ENCODE peak calls at places on chromosomes 11 and 22, in five cellular contexts. L, S, P, I and W are unnamed samples.

GRCh38 chr11:117669062-117669461 is 128.0 kb downstream of the DSCAML1 start:
- DNase-seq in P (no peak), L (no peak), I (no peak), S (no peak), W (no peak)

GRCh38 chr22:38350444-38351359 is 33.5 kb upstream of the CSNK1E start:
- DNase-seq in L (no peak), S (no peak), P (no peak), I (no peak), W (no peak)

GRCh38 chr22:39707351-39707750 is 136.8 kb downstream of the CACNA1I start:
- DNase-seq in S (no peak), L (no peak), P (no peak), I (no peak), W (no peak)

GRCh38 chr11:76161261-76161961 is 44.9 kb downstream of the WNT11 start:
- DNase-seq in S (peak), P (no peak), I (peak), L (no peak), W (no peak)

GRCh38 chr11:65381721-65382035 is 768 bp downstream of the SLC25A45 start:
- DNase-seq in S (no peak), I (peak), P (peak), L (peak), W (peak)

GRCh38 chr22:39960791-39961746 is 872 bp downstream of the TMA7B start:
- DNase-seq in I (no peak), S (peak), P (no peak), L (no peak), W (no peak)

GRCh38 chr11:5452712-5453111 is 3.6 kb downstream of the OR51I2 start:
- DNase-seq in L (no peak), P (no peak), S (no peak), I (no peak), W (no peak)

GRCh38 chr11:69287968-69288882 is 5.7 kb upstream of the MYEOV start:
- DNase-seq in S (no peak), P (no peak), L (peak), I (peak), W (no peak)

GRCh38 chr11:67429038-67429668 is 859 bp downstream of the RPS6KB2 start:
- DNase-seq in L (peak), I (no peak), S (no peak), P (no peak), W (no peak)

GRCh38 chr11:92225563-92226308 is 1.1 kb downstream of the FAT3 start:
- DNase-seq in P (no peak), I (no peak), S (no peak), L (no peak), W (no peak)
- H3K4me3 ChIP-seq in P (peak), I (peak), S (peak), L (no peak), W (no peak)

DNA sequence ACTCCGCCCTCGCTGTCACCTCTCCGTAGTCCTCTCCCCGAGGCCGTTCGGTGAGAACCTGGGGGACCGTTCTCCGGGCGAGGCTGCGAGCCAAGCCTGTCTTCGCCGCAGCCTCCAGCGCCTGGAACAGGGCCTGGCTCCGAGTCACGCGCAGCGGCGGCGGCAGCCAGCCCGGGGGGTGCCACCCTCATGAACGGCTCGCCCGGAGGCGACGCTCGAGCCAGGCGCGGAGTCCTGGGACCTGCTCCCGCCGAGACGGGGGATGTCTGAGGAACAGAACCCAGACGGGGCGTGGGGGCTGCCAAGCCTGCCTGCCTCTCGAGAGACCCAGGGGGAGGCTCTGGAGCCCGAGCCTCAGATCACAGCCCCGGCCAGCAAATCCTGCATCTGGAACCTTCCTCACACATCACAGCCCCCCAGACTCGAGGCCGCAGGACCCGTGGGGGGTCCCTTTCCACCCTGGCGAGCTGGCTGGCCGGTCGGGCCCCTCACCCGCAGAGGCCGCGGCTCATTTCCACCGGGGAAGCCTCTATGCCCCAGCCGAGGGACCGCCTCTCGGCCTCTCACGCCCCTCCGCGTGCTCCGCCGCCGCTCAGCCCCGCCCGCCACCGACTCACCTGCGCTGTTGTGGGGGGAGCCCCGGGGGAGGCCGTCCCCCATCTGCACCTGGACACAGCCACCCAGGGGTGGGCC is 4.1 kb downstream of the SHISA8 start:
- DNase-seq in P (no peak), S (no peak), L (no peak), I (no peak), W (no peak)
- H3K4me3 ChIP-seq in P (peak), S (no peak), L (no peak), I (peak), W (no peak)

GRCh38 chr11:114367244-114367957 is 32.9 kb downstream of the C11orf71 start:
- DNase-seq in I (no peak), P (no peak), S (no peak), L (no peak), W (no peak)
- H3K4me3 ChIP-seq in I (no peak), P (no peak), S (no peak), L (no peak), W (no peak)

DNA sequence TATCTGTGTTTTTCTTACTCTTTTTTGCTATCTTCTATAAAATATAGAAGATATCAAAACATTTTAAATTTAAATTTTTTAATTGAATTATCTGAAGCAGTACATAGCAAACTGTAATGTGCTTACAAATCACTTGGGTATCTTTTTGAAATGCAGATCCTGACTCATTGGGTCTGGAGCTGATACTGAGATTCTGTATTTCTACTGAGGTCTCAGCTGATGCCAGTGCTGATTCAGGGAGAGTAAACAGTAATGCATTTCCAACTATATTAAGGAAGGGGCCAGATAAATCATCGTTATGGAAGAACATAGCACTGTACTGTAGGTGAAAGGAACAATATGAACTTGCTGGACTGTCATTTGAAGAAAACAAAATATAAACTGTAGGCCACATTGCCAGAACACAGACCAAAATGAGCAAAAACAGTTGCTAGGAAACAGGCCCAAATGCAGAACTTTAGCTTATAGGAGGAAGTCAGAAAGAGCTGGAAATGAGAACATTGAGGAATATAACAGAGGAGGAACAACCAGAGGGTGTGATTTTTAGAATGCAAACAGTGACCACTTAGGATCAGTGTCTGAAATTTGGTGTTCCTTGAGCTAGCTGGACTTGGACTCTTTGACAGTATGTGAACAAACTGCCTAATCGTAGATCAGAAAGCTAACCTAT is 3.3 kb downstream of the ARL14EP start:
- DNase-seq in L (no peak), S (no peak), P (no peak), I (no peak), W (no peak)
- H3K4me3 ChIP-seq in L (peak), S (no peak), P (no peak), I (no peak), W (no peak)